ENCODE peak calls at places on chromosomes 1 and 21, in four cellular contexts. T is body of pancreas, W is uterus, R is suprapubic skin. I is an unnamed sample.

GRCh38 chr1:39354572-39354971 is 136.9 kb upstream of the BMP8A start:
- DNase-seq in T (no peak), W (no peak), R (no peak), I (no peak)

GRCh38 chr1:75643460-75643859 is 32.5 kb upstream of the SLC44A5 start:
- DNase-seq in T (no peak), W (no peak), R (no peak), I (no peak)

GRCh38 chr1:48676822-48677221 is 99.9 kb downstream of the BEND5 start:
- DNase-seq in T (no peak), W (no peak), R (no peak), I (no peak)

GRCh38 chr21:36783612-36784383 is 84.9 kb downstream of the SIM2 start:
- DNase-seq in T (no peak), W (no peak), R (no peak), I (no peak)

GRCh38 chr21:38950388-38951094 is 144.8 kb downstream of the ETS2 start:
- DNase-seq in T (no peak), W (peak; percentile 46), R (no peak), I (no peak)

GRCh38 chr1:52623812-52624211 is 9.2 kb upstream of the SHISAL2A start:
- DNase-seq in T (no peak), W (no peak), R (no peak), I (no peak)

GRCh38 chr21:39014751-39015150 is 168.5 kb downstream of the PSMG1 start:
- DNase-seq in T (no peak), W (no peak), R (no peak), I (no peak)

GRCh38 chr1:78351551-78352216 is 139.1 kb upstream of the PTGFR start:
- DNase-seq in T (no peak), W (no peak), R (no peak), I (no peak)

GRCh38 chr1:53182111-53182593 is 14.5 kb upstream of the CPT2 start:
- DNase-seq in T (peak; percentile 87), W (peak; percentile 92), R (peak; percentile 89), I (peak; percentile 76)

GRCh38 chr21:38434913-38435533 is 63.3 kb downstream of the ERG start:
- DNase-seq in T (no peak), W (no peak), R (no peak), I (no peak)

GRCh38 chr1:25697426-25698220 is 81.0 kb downstream of the MAN1C1 start:
- DNase-seq in T (no peak), W (no peak), R (peak; percentile 21), I (no peak)

DNA sequence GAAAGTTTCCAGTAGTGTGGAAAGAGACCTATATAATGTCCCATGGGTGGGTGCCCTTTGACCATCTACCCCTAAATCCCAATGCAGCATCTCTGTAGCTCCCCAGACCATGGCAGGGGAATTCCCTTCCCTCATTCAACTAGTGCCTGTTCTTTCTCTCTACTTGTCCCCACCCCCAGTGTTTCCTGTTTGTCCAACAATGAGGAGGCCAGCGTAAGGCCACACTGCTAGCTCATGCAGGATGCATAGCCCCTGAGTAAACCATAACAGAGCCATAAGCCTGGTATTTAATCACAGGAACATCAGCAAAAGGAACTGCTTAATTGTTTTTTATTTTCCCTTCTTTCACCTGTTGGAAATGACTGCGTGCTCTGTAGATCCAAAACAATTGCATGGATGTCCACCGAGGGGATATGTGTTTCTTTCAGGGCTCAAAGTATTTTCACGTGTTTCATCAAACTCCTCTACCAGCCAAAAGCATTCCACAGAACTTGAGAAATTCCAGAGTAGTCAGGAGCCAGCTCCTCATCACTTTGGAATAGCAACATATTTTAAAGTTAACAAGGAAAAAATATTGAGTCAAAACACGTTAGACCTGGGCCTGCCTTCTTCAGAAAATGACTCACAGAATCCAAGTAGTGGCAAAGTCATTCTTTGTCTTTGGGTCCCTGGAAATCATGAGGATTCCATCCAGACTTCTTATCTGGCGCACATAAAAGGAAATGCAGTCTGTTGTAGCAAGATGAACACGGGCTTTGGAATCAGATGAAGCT is 162.5 kb upstream of the SGIP1 start:
- DNase-seq in T (no peak), W (no peak), R (no peak), I (no peak)
- TF ChIP-seq CTCF in T (no peak), W (no peak), R (no peak), I (no peak)

DNA sequence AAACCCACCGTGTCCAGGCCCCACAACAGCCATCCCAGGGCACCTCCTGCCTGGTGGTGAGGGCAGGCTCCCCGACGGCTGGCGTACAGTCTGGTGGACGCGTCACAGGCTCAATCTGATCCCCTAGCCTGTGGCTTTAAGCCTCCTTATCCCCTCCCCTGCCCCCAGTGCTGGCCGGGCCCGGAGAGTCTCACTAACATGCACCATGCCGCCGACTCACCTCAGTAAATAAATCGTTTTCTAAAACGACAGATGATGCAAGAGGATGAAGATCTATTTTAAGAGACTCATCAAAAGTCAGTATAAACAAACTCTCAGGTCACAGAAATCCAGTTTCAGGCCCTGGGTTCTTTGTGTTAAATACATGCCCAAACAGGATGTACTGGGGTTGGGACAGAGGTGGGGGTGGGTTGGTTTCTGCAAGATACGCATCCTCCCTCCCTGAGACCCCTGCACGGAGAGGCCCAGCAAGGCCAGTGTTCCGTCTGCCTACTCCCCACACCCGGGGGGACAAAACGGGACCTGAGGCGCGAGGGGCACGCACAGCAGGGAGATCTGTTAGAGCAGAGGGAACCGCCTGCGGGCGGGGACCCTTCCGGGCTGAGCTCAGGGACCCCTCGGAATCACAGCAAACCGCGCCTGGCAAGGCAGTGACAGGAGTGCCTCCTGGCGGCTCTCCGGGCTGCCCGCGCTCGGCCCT is 3.1 kb downstream of the PANK4 start:
- DNase-seq in T (no peak), W (no peak), R (no peak), I (no peak)
- TF ChIP-seq CTCF in T (no peak), W (no peak), R (no peak), I (no peak)

DNA sequence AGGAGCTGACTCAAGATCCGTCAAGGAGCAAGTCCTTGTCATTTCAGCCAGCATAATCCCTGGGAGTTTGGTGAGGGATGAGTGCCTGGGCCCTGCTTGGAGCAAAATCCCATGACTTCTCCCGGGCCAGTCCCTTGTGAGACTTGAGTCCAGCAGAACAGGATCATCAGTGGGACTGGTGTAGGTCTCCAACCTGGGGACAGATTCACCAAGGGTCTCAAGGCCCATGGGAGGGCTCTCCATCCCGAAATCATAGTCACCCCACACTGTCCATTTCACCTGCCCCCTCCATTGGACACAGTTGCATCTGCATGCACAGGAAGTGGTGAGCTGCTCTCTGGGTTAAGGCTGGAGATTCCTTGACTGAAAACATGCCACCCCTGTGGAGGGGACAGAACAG is 178.2 kb downstream of the FOXD2 start:
- DNase-seq in T (no peak), W (no peak), R (peak; percentile 32), I (peak; percentile 39)
- TF ChIP-seq CTCF in T (no peak), W (no peak), R (no peak), I (no peak)

GRCh38 chr21:26843912-26844257 is 1.3 kb downstream of the ADAMTS1 start:
- DNase-seq in T (no peak), W (no peak), R (no peak), I (no peak)
- TF ChIP-seq CTCF in T (no peak), W (no peak), R (no peak), I (no peak)

GRCh38 chr1:84721152-84721551 is 30.9 kb upstream of the SSX2IP start:
- DNase-seq in T (no peak), W (no peak), R (no peak), I (no peak)

GRCh38 chr1:84726593-84727275 is 36.5 kb upstream of the SSX2IP start:
- DNase-seq in T (no peak), W (no peak), R (no peak), I (no peak)

GRCh38 chr1:84720275-84720780 is 30.1 kb upstream of the SSX2IP start:
- DNase-seq in T (no peak), W (no peak), R (no peak), I (no peak)

GRCh38 chr1:84722794-84723193 is 32.5 kb upstream of the SSX2IP start:
- DNase-seq in T (no peak), W (peak; percentile 46), R (no peak), I (no peak)

DNA sequence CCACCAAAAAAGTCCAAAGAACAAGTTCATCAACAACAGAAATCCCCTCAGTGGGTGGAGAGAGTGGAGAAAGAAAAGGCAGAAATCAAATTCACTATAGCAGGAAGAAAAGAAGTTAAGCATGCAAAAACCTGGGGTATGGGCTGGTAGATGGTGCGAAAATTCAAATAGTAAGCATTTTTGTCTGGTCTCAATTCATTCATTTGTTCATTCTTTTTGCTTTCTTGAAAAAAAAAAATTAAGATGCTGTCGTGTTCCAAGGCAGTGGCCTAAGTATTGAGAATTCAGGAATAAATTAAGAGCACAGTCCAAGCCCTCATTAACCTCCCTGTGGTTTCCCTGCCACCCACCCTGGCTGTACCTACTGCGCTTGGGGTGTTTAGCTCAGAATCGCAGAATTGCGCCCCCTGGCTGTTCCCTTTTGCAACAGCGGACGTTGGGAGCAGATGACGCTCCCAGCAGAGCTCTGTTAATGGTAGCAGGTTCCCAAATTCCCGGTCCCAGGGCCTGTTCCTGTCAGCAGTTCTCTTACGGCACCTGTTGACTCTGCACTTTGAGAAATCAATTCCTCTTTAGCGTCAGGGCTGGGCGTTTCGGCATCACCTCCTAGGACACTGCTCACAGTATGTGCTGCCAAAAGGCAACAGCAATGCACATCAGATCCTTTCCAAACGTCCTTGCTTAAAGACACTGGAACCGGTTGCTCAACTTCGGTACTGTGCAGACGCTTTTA is 34.0 kb upstream of the SSX2IP start:
- DNase-seq in T (peak; percentile 15), W (no peak), R (no peak), I (no peak)
- TF ChIP-seq CTCF in T (peak; percentile 18), W (no peak), R (no peak), I (peak; percentile 60)

GRCh38 chr21:26795398-26795790 is 49.8 kb downstream of the ADAMTS1 start:
- DNase-seq in T (no peak), W (no peak), R (no peak), I (no peak)

GRCh38 chr21:26784974-26785373 is 60.2 kb downstream of the ADAMTS1 start:
- DNase-seq in T (no peak), W (peak; percentile 43), R (no peak), I (no peak)

GRCh38 chr21:26794597-26795397 is 50.4 kb downstream of the ADAMTS1 start:
- DNase-seq in T (no peak), W (no peak), R (no peak), I (no peak)

GRCh38 chr21:26788783-26789182 is 56.4 kb downstream of the ADAMTS1 start:
- DNase-seq in T (no peak), W (peak; percentile 52), R (no peak), I (no peak)

DNA sequence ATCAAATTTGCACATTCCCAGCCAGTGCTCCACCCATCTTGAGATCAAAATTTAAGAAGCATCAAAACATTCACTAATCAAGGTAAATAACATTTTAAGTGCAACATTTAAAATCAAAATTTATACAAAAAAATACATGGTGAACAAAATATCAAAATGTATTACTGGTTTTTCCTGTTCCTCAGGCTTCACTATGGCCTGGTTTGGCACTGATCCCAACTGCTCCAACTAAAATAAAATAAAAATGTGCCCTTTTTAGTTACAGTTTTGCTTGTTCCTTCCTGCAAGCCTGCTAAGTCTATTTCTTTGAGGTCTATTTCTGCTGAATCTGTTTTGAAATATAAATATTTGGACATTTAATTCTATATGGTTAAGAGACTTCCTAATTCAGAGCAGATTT is 54.9 kb downstream of the ADAMTS1 start:
- DNase-seq in T (peak; percentile 26), W (no peak), R (no peak), I (no peak)
- TF ChIP-seq CTCF in T (no peak), W (no peak), R (no peak), I (no peak)

I was measured in type B pancreatic cell.